ENCODE peak calls at places on chromosomes 6 and 20, in six cellular contexts. B, U, G, X, Y and J are unnamed samples.

GRCh38 chr6:20610636-20611200 is 76.5 kb downstream of the CDKAL1 start:
- DNase-seq in G (no peak), B (no peak), U (no peak), Y (peak), X (no peak), J (no peak)

GRCh38 chr6:53033764-53034163 is 31.4 kb upstream of the FBXO9 start:
- DNase-seq in G (no peak), X (no peak), Y (peak), B (no peak), U (no peak), J (no peak)

GRCh38 chr6:43339168-43339567 is 30.3 kb downstream of the ZNF318 start:
- DNase-seq in Y (no peak), U (no peak), B (no peak), X (no peak), G (no peak), J (no peak)

GRCh38 chr6:14121936-14122344 is 4.4 kb downstream of the CD83 start:
- DNase-seq in B (no peak), G (no peak), X (no peak), Y (no peak), U (no peak), J (no peak)

GRCh38 chr20:46934746-46935283 is 40.2 kb downstream of the EYA2 start:
- DNase-seq in X (no peak), U (no peak), B (no peak), Y (no peak), G (no peak), J (no peak)

GRCh38 chr6:167565884-167566491 is 241.1 kb downstream of the TTLL2 start:
- DNase-seq in U (no peak), G (no peak), X (no peak), Y (no peak), B (no peak), J (no peak)

GRCh38 chr6:13431059-13431656 is 56.2 kb downstream of the GFOD1 start:
- DNase-seq in G (no peak), Y (no peak), B (peak), U (no peak), X (no peak), J (no peak)

GRCh38 chr6:32581275-32582095 is 8.2 kb downstream of the HLA-DRB1 start:
- DNase-seq in Y (no peak), G (no peak), U (no peak), B (no peak), X (no peak), J (peak)

GRCh38 chr20:4912380-4913142 is 88.7 kb downstream of the SLC23A2 start:
- DNase-seq in X (no peak), Y (no peak), U (no peak), B (no peak), G (no peak), J (no peak)

GRCh38 chr20:35776513-35777101 is 4.8 kb downstream of the PHF20 start:
- DNase-seq in U (peak), Y (peak), X (peak), B (no peak), G (no peak), J (peak)

GRCh38 chr20:46021361-46022359 is 7.4 kb upstream of the SLC12A5 start:
- DNase-seq in Y (no peak), B (peak), U (peak), G (peak), X (peak), J (no peak)

GRCh38 chr6:146985966-146986365 is 218.3 kb upstream of the STXBP5 start:
- DNase-seq in U (no peak), X (no peak), Y (no peak), B (no peak), G (no peak), J (no peak)

GRCh38 chr6:3741477-3741871 is 10.0 kb downstream of the PXDC1 start:
- DNase-seq in Y (no peak), G (no peak), B (no peak), X (no peak), U (no peak), J (no peak)

GRCh38 chr6:129648819-129649491 is 61.0 kb downstream of the ARHGAP18 start:
- DNase-seq in X (no peak), U (no peak), Y (no peak), G (no peak), B (no peak), J (no peak)

GRCh38 chr6:116840091-116840490 is 11.2 kb upstream of the GPRC6A start:
- DNase-seq in Y (peak), U (no peak), X (no peak), B (no peak), G (no peak), J (no peak)

GRCh38 chr6:54335871-54336270 is 27.6 kb downstream of the TINAG start:
- DNase-seq in B (no peak), X (no peak), G (no peak), Y (peak), U (peak), J (no peak)

GRCh38 chr6:39029156-39030011 is 19.2 kb upstream of the GLP1R start:
- DNase-seq in Y (peak), U (peak), G (peak), B (peak), X (no peak), J (peak)

GRCh38 chr6:18212231-18212630 is 52.1 kb downstream of the DEK start:
- DNase-seq in X (no peak), U (peak), Y (no peak), G (no peak), B (no peak), J (no peak)

GRCh38 chr6:136739501-136739900 is 52.8 kb downstream of the MAP3K5 start:
- DNase-seq in G (no peak), X (no peak), U (no peak), Y (no peak), B (no peak), J (no peak)

GRCh38 chr6:16546851-16547250 is 214.4 kb downstream of the ATXN1 start:
- DNase-seq in G (no peak), U (no peak), B (no peak), X (no peak), Y (no peak), J (no peak)

DNA sequence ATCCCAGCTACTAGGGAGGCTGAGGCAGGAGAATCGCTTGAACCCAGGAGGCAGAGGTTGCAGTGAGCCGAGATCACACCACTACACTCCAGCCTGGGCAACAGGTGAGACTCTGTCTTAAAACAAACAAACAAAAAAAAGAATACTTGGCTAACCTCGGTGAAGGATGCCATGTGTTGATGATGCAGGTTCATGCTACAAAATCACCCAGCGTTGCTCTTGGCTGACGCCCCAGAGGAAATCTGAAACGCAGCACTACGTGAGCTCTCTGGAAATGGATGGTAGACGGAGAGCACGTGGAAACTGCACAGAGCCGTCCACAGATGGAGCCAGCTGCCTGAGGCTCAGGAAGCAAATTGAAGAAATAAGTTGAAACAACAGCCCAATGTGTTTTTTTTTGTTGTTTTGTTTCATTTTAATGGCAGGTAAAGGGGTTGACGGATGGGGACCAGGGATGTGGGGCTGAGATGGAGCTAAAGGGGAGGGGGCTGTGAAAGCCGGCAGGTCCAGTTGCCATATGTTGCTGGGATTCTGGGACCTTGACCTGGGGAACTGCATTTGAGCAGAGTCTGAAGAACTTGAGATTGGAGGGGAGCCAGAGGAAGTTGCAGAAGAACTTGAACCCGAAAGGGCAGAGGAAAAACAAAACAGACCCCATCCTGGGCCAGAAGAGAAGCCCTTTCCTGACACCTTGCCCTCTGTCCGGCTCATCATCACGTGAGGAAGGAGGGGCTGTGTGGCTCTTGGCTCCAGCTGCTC is 12.8 kb upstream of the MANBAL start:
- DNase-seq in Y (peak), X (peak), B (peak), G (no peak), U (peak), J (peak)
- TF ChIP-seq CTCF in Y (peak), X (no peak), B (peak), G (no peak), U (peak), J (peak)

GRCh38 chr6:41372526-41373366 is 37.3 kb downstream of the NCR2 start:
- DNase-seq in B (no peak), Y (no peak), G (no peak), X (peak), U (no peak), J (peak)

GRCh38 chr6:41373367-41373918 is 38.0 kb downstream of the NCR2 start:
- DNase-seq in Y (no peak), X (no peak), U (no peak), B (no peak), G (no peak), J (no peak)

GRCh38 chr6:41371461-41371991 is 36.1 kb downstream of the NCR2 start:
- DNase-seq in G (peak), B (no peak), U (no peak), Y (peak), X (peak), J (peak)

GRCh38 chr6:41371992-41372525 is 36.7 kb downstream of the NCR2 start:
- DNase-seq in G (peak), B (no peak), X (peak), U (no peak), Y (no peak), J (peak)

GRCh38 chr6:41370488-41371111 is 35.2 kb downstream of the NCR2 start:
- DNase-seq in X (no peak), B (no peak), U (no peak), G (no peak), Y (no peak), J (no peak)
- TF ChIP-seq CTCF in X (no peak), B (no peak), U (no peak), G (no peak), Y (no peak), J (no peak)

GRCh38 chr6:163712981-163713380 is 298.5 kb downstream of the QKI start:
- DNase-seq in Y (no peak), B (no peak), U (no peak), G (no peak), X (no peak), J (no peak)

GRCh38 chr6:163710552-163710951 is 296.0 kb downstream of the QKI start:
- DNase-seq in X (no peak), G (no peak), B (no peak), U (no peak), Y (no peak), J (peak)

GRCh38 chr6:163711071-163711470 is 296.6 kb downstream of the QKI start:
- DNase-seq in U (no peak), B (no peak), Y (peak), X (no peak), G (no peak), J (no peak)

GRCh38 chr6:163712569-163712966 is 298.1 kb downstream of the QKI start:
- DNase-seq in U (no peak), Y (peak), B (no peak), G (no peak), X (no peak), J (no peak)

DNA sequence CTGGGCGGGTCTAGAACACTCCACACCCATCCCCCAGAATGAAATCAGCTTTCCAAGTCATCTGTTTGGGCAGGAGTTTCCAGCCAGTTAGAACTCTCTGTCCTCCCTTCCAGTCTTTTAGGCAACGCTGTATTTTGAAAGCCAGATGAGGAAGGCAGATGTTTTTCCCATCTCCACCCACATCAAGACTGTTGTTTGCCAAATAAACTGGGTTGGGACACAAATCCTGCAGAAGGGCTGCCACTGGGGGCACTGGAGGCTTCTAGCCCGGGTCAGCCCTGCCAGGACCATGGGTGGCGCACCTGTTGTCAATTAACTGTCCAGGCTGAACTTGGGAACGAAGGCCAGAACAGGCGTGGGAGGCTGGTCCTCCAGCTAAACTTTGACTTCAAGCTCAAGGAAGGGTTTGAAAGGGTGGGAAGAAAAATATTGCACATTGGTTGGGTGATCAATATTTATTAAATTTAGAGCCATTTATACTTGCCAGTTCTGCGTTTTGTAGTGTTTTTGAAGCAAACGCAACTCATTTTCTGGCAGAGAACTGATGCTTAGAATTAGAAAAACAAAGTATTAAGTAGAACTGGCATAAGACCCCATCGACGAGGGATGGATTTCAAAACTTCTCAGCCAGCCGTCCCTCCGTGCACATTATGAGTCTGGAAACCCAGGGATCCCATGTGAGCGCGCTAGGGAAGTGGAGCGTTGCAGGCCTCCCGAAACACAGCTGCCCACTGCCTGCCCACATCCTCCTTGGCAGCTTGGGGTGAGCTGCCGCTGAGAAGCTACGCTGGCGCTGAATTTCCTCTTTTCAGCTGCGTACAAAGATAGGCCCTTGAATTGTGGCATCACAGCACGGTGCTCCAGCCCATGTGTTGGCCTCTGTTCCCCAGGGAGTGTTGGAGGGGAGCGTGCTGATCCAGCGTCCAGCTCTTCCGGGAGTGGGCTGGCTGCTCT is 297.4 kb downstream of the QKI start:
- DNase-seq in Y (peak), U (no peak), B (no peak), G (no peak), X (no peak), J (peak)
- TF ChIP-seq CTCF in Y (peak), U (no peak), B (no peak), G (no peak), X (no peak), J (no peak)

GRCh38 chr6:127515794-127516675 is 3.1 kb downstream of the MTCL3 start:
- DNase-seq in X (peak), B (peak), U (peak), G (peak), Y (peak), J (peak)

GRCh38 chr6:127513425-127513824 is 5.7 kb downstream of the MTCL3 start:
- DNase-seq in U (no peak), B (no peak), Y (no peak), G (no peak), X (no peak), J (no peak)

GRCh38 chr6:127516676-127517273 is 2.4 kb downstream of the MTCL3 start:
- DNase-seq in B (peak), Y (peak), G (peak), X (no peak), U (peak), J (peak)

GRCh38 chr6:127514396-127515227 is 4.5 kb downstream of the MTCL3 start:
- DNase-seq in Y (peak), G (peak), X (no peak), U (no peak), B (no peak), J (peak)

DNA sequence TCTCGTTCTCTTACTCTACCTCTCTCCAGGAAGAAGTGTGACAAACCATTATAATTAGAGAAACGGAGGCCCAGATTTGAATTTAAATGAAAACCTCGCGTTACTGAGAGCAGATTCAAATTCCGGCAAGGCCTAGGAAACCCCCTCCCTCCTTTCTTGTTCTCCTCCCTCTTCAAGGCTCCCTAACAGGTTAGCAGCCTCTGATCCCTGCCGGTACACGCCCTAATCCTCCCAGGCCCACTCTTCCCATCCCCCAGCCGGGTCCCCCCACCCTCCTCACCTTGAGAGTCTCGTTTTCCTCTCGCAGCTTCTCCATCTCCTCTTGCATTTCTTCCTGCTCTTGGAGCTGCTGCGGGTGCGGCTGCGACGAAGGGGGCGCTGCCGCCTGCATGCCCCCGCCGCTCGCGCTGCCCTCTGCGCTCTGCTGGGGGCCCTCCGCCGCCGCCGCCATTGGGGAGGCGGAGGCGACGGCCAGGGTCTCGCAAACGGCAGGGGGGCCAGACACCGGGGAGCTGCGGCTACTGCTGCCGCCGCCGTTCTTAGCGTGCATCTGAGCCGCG is 3.8 kb downstream of the MTCL3 start:
- DNase-seq in Y (peak), B (no peak), U (no peak), X (no peak), G (peak), J (no peak)
- TF ChIP-seq CTCF in Y (no peak), B (peak), U (no peak), X (no peak), G (no peak), J (no peak)

GRCh38 chr20:41078329-41078728 is 49.7 kb downstream of the TOP1 start:
- DNase-seq in U (peak), G (no peak), Y (peak), B (peak), X (no peak), J (peak)
- TF ChIP-seq CTCF in U (peak), G (peak), Y (peak), B (peak), X (no peak), J (peak)

GRCh38 chr20:57464642-57465211 is 60.2 kb downstream of the CTCFL start:
- DNase-seq in X (no peak), U (peak), B (no peak), G (no peak), Y (peak), J (no peak)
- TF ChIP-seq CTCF in X (no peak), U (no peak), B (peak), G (no peak), Y (no peak), J (no peak)

GRCh38 chr6:135675862-135676261 is 175.6 kb upstream of the PDE7B start:
- DNase-seq in B (peak), X (no peak), G (peak), U (peak), Y (peak), J (no peak)
- TF ChIP-seq CTCF in B (peak), X (no peak), G (peak), U (peak), Y (no peak), J (no peak)